ENCODE peak calls at places on chromosomes 5 and 9, in five cellular contexts. A, C, W, R and G are unnamed samples.
A peak's percentile ranks its signal among the peaks of the same experiment; 100 is the strongest.

GRCh38 chr5:77180167-77181081 is 30.1 kb upstream of the PDE8B start:
- DNase-seq in A (peak; percentile 31), C (peak; percentile 35), W (no peak), R (no peak), G (no peak)

GRCh38 chr5:33713087-33713486 is 178.7 kb downstream of the ADAMTS12 start:
- DNase-seq in A (no peak), C (no peak), W (no peak), R (no peak), G (no peak)

GRCh38 chr5:134133995-134134541 is 19.6 kb downstream of the TCF7 start:
- DNase-seq in A (no peak), C (no peak), W (no peak), R (no peak), G (no peak)

GRCh38 chr5:9829621-9830020 is 199.5 kb upstream of the TAS2R1 start:
- DNase-seq in A (no peak), C (no peak), W (no peak), R (no peak), G (no peak)

GRCh38 chr5:157912621-157913325 is 53.8 kb upstream of the CLINT1 start:
- DNase-seq in A (peak; percentile 80), C (no peak), W (no peak), R (no peak), G (no peak)

GRCh38 chr9:135156525-135157510 is 69.3 kb downstream of the OLFM1 start:
- DNase-seq in A (no peak), C (peak; percentile 80), W (no peak), R (peak; percentile 2), G (peak; percentile 51)

GRCh38 chr5:91438871-91439270 is 55.8 kb upstream of the ARRDC3 start:
- DNase-seq in A (peak; percentile 36), C (no peak), W (no peak), R (no peak), G (no peak)

GRCh38 chr5:13695076-13695712 is 249.3 kb downstream of the DNAH5 start:
- DNase-seq in A (no peak), C (no peak), W (no peak), R (no peak), G (no peak)

GRCh38 chr9:135291165-135291564 is 188.4 kb upstream of the PPP1R26 start:
- DNase-seq in A (no peak), C (no peak), W (no peak), R (no peak), G (no peak)

GRCh38 chr5:131538177-131538593 is 96.8 kb downstream of the RAPGEF6 start:
- DNase-seq in A (no peak), C (no peak), W (peak; percentile 74), R (peak; percentile 57), G (no peak)

GRCh38 chr9:110095776-110096175 is 112.2 kb downstream of the C9orf152 start:
- DNase-seq in A (no peak), C (no peak), W (peak; percentile 62), R (no peak), G (no peak)

GRCh38 chr9:93996863-93997262 is 41.7 kb upstream of the BARX1 start:
- DNase-seq in A (no peak), C (no peak), W (no peak), R (no peak), G (no peak)

GRCh38 chr9:113548221-113549041 is 84.9 kb downstream of the RGS3 start:
- DNase-seq in A (no peak), C (no peak), W (no peak), R (no peak), G (no peak)

DNA sequence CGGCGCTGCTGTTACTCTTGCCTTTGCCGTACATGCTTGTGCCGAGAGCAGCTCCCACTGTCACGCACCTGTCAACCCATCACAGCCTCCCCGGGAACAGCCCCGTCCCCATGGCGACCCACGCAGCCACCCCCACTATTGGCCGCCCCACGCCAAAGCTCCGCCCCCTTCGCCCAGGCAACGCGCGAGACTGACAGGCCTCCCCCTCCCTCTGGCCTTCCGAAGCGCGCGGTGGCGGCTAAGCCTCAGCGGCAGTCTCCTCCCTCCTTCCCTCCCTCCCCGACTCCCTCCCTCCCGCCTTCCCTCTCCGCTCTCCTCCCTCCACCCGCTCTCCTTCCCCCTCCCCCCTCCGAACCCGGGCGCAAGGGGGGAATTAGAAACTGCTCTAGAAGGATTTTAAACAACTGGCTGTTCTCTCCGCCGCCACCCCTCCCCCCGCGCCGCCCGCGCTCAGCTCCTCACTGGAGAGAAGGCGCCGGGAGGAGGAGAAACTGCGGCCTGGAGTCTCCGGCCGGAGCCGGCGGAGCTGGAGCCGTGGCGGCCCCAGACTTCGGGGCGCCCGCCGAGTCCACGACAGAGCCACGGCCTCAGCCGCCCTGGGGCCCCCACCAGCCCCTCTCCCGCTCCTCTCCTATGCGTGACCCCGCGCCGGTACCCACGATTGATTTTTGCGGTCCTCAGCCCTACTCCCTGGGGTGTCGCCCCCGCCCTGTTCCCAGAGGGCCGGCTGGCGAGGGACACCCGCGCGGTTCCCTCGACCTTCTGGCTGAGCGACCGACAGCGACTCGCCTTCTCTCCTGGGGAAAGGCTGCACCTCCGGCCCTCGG is at the start of gene SSBP2:
- DNase-seq in A (peak; percentile 100), C (peak; percentile 100), W (peak; percentile 92), R (peak; percentile 96), G (peak; percentile 97)
- TF ChIP-seq CTCF in A (no peak), C (no peak), W (no peak), R (no peak), G (no peak)

GRCh38 chr9:136344544-136345280 is 17.4 kb downstream of the GPSM1 start:
- DNase-seq in A (no peak), C (no peak), W (no peak), R (no peak), G (no peak)

GRCh38 chr9:136346927-136347465 is 16.5 kb downstream of the DNLZ start:
- DNase-seq in A (no peak), C (no peak), W (no peak), R (no peak), G (no peak)

GRCh38 chr9:136346157-136346481 is 17.4 kb downstream of the DNLZ start:
- DNase-seq in A (no peak), C (no peak), W (no peak), R (no peak), G (no peak)

GRCh38 chr9:136343884-136344269 is 16.5 kb downstream of the GPSM1 start:
- DNase-seq in A (no peak), C (no peak), W (no peak), R (no peak), G (no peak)

DNA sequence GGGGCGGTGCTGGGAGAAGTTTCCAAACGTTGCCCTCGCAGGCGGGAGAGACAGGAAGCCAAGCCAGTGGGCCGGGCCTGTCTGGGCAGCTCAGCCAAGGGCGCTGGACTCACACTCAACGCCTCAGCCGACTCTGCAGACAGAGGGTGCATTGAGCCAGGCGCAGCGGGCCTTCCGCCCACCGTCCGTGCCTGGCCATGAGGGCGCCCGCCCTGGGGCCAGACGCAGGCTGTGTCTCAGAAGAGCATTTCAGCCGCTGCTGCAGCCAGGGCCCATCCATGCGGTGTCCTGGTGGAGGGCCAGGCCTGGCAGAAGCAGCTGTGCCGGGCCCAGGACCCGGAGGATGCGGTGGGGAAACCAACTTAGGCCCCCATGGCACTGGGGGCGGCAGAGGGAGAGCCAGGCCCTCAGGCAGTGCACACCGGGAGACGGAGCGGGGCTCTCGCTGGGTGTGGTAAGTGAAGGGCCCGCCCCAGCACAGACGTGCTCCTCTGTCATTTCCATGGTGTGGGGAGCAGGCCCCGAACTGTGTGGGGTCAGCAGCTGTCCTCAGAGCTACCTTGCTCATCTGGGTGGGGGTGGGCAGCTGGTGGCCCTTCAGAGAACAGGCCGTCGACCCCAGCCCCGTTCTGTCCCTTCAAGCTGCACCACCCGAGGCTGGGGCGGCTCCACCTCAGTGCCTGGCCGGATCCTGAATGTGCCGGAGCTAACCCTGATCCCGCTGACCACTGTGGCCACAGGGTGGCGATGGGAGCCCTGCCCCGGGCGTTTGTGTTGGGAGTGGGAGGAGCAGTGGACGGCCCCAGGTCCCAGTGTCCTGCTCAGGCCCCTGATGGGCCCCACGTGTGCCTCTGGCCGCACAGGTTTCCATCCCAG is 18.0 kb downstream of the DNLZ start:
- DNase-seq in A (peak; percentile 61), C (peak; percentile 67), W (no peak), R (peak; percentile 55), G (no peak)
- TF ChIP-seq CTCF in A (peak; percentile 36), C (no peak), W (peak; percentile 12), R (peak; percentile 75), G (no peak)

GRCh38 chr5:8773091-8773615 is 772.7 kb downstream of the SEMA5A start:
- DNase-seq in A (no peak), C (no peak), W (no peak), R (no peak), G (no peak)
- TF ChIP-seq CTCF in A (no peak), C (no peak), W (no peak), R (no peak), G (no peak)

GRCh38 chr5:56816546-56817081 is 1.3 kb downstream of the MAP3K1 start:
- DNase-seq in A (peak; percentile 68), C (peak; percentile 66), W (no peak), R (peak; percentile 11), G (peak; percentile 78)
- TF ChIP-seq CTCF in A (no peak), C (no peak), W (no peak), R (no peak), G (no peak)

GRCh38 chr9:122193651-122194050 is 33.9 kb downstream of the MORN5 start:
- DNase-seq in A (no peak), C (no peak), W (no peak), R (no peak), G (no peak)
- TF ChIP-seq CTCF in A (no peak), C (no peak), W (no peak), R (no peak), G (no peak)